ENCODE peak calls at places on chromosome 2, in five cellular contexts. One of them, this sample, is unnamed.

GRCh38 chr2:235382091-235383000 is 111.5 kb upstream of the AGAP1 start:
- DNase-seq in RWPE2: no peak
- DNase-seq in OCI-LY7: no peak
- DNase-seq in A549: no peak
- DNase-seq in tibial artery: no peak
- DNase-seq in this sample: no peak

GRCh38 chr2:205946226-205946625 is 139.7 kb downstream of the INO80D start:
- DNase-seq in A549: no peak
- DNase-seq in RWPE2: no peak
- DNase-seq in tibial artery: no peak
- DNase-seq in OCI-LY7: no peak
- DNase-seq in this sample: no peak

GRCh38 chr2:141515931-141516330 is 614.9 kb downstream of the LRP1B start:
- DNase-seq in tibial artery: no peak
- DNase-seq in A549: no peak
- DNase-seq in RWPE2: no peak
- DNase-seq in OCI-LY7: no peak
- DNase-seq in this sample: no peak

GRCh38 chr2:190655113-190655512 is 6.2 kb downstream of the NAB1 start:
- DNase-seq in RWPE2: no peak
- DNase-seq in OCI-LY7: no peak
- DNase-seq in A549: no peak
- DNase-seq in tibial artery: no peak
- DNase-seq in this sample: no peak

GRCh38 chr2:201546576-201546975 is 95.0 kb downstream of the STRADB start:
- DNase-seq in tibial artery: no peak
- DNase-seq in RWPE2: no peak
- DNase-seq in OCI-LY7: no peak
- DNase-seq in A549: no peak
- DNase-seq in this sample: no peak

GRCh38 chr2:6181525-6182270 is 489.5 kb downstream of the SOX11 start:
- DNase-seq in A549: no peak
- DNase-seq in OCI-LY7: no peak
- DNase-seq in RWPE2: no peak
- DNase-seq in tibial artery: no peak
- DNase-seq in this sample: no peak

GRCh38 chr2:105747997-105748396 is 3.3 kb downstream of the NCK2 start:
- DNase-seq in A549: no peak
- DNase-seq in tibial artery: no peak
- DNase-seq in OCI-LY7: no peak
- DNase-seq in RWPE2: no peak
- DNase-seq in this sample: no peak

GRCh38 chr2:120472891-120473309 is 127.0 kb downstream of the INHBB start:
- DNase-seq in A549: no peak
- DNase-seq in RWPE2: peak; percentile 83
- DNase-seq in tibial artery: peak; percentile 40
- DNase-seq in OCI-LY7: no peak
- DNase-seq in this sample: no peak

GRCh38 chr2:177275671-177276070 is 11.1 kb upstream of the NFE2L2 start:
- DNase-seq in RWPE2: no peak
- DNase-seq in OCI-LY7: no peak
- DNase-seq in tibial artery: no peak
- DNase-seq in A549: no peak
- DNase-seq in this sample: no peak

GRCh38 chr2:25618676-25619075 is 54.7 kb downstream of the DTNB start:
- DNase-seq in tibial artery: no peak
- DNase-seq in A549: peak; percentile 21
- DNase-seq in RWPE2: no peak
- DNase-seq in OCI-LY7: no peak
- DNase-seq in this sample: no peak

GRCh38 chr2:177148477-177149154 is 64.0 kb upstream of the HNRNPA3 start:
- DNase-seq in OCI-LY7: peak; percentile 75
- DNase-seq in A549: peak; percentile 61
- DNase-seq in RWPE2: no peak
- DNase-seq in tibial artery: peak; percentile 81
- DNase-seq in this sample: peak; percentile 86

GRCh38 chr2:10211822-10212438 is 89.4 kb downstream of the RRM2 start:
- DNase-seq in A549: no peak
- DNase-seq in RWPE2: no peak
- DNase-seq in OCI-LY7: no peak
- DNase-seq in tibial artery: no peak
- DNase-seq in this sample: no peak

GRCh38 chr2:70931376-70932000 is 4.2 kb upstream of the ATP6V1B1 start:
- DNase-seq in RWPE2: no peak
- DNase-seq in tibial artery: peak; percentile 21
- DNase-seq in A549: no peak
- DNase-seq in OCI-LY7: no peak
- DNase-seq in this sample: no peak

GRCh38 chr2:11540996-11541692 is 7.3 kb downstream of the GREB1 start:
- DNase-seq in A549: no peak
- DNase-seq in RWPE2: no peak
- DNase-seq in tibial artery: no peak
- DNase-seq in OCI-LY7: no peak
- DNase-seq in this sample: no peak

GRCh38 chr2:33022989-33023731 is 76.4 kb downstream of the LTBP1 start:
- DNase-seq in RWPE2: no peak
- DNase-seq in OCI-LY7: no peak
- DNase-seq in tibial artery: no peak
- DNase-seq in A549: peak; percentile 51
- DNase-seq in this sample: no peak

GRCh38 chr2:191013617-191013875 is 425 bp downstream of the STAT1 start:
- DNase-seq in tibial artery: no peak
- DNase-seq in A549: no peak
- DNase-seq in OCI-LY7: peak; percentile 19
- DNase-seq in RWPE2: no peak
- DNase-seq in this sample: no peak

GRCh38 chr2:189709761-189710160 is 35.3 kb downstream of the ANKAR start:
- DNase-seq in OCI-LY7: no peak
- DNase-seq in tibial artery: no peak
- DNase-seq in A549: no peak
- DNase-seq in RWPE2: no peak
- DNase-seq in this sample: no peak

GRCh38 chr2:128791120-128791982 is 472.7 kb upstream of the HS6ST1 start:
- DNase-seq in A549: no peak
- DNase-seq in RWPE2: no peak
- DNase-seq in OCI-LY7: no peak
- DNase-seq in tibial artery: no peak
- DNase-seq in this sample: no peak

GRCh38 chr2:28274911-28275685 is 117.6 kb upstream of the FOSL2 start:
- DNase-seq in tibial artery: peak; percentile 65
- DNase-seq in A549: peak; percentile 73
- DNase-seq in RWPE2: peak; percentile 75
- DNase-seq in OCI-LY7: no peak
- DNase-seq in this sample: peak; percentile 38

GRCh38 chr2:71395471-71395870 is 57.9 kb upstream of the DYSF start:
- DNase-seq in tibial artery: no peak
- DNase-seq in OCI-LY7: no peak
- DNase-seq in A549: no peak
- DNase-seq in RWPE2: no peak
- DNase-seq in this sample: no peak

GRCh38 chr2:169895294-169895985 is 68.2 kb downstream of the UBR3 start:
- DNase-seq in OCI-LY7: no peak
- DNase-seq in tibial artery: no peak
- DNase-seq in A549: no peak
- DNase-seq in RWPE2: no peak
- DNase-seq in this sample: no peak

GRCh38 chr2:74206180-74206688 is 7.8 kb downstream of the MTHFD2 start:
- DNase-seq in OCI-LY7: no peak
- DNase-seq in tibial artery: no peak
- DNase-seq in A549: no peak
- DNase-seq in RWPE2: no peak
- DNase-seq in this sample: no peak

GRCh38 chr2:24886640-24887324 is 33.3 kb downstream of the ADCY3 start:
- DNase-seq in OCI-LY7: no peak
- DNase-seq in tibial artery: no peak
- DNase-seq in A549: no peak
- DNase-seq in RWPE2: no peak
- DNase-seq in this sample: no peak

GRCh38 chr2:108128226-108128786 is 111.5 kb upstream of the SULT1C3 start:
- DNase-seq in A549: no peak
- DNase-seq in tibial artery: no peak
- DNase-seq in OCI-LY7: no peak
- DNase-seq in RWPE2: no peak
- DNase-seq in this sample: no peak

GRCh38 chr2:200966770-200967169 is 3.3 kb upstream of the ORC2 start:
- DNase-seq in OCI-LY7: no peak
- DNase-seq in tibial artery: no peak
- DNase-seq in A549: peak; percentile 13
- DNase-seq in RWPE2: no peak
- DNase-seq in this sample: no peak

GRCh38 chr2:10462178-10463083 is 14.3 kb upstream of the ODC1 start:
- DNase-seq in OCI-LY7: no peak
- DNase-seq in RWPE2: no peak
- DNase-seq in tibial artery: peak; percentile 47
- DNase-seq in A549: no peak
- DNase-seq in this sample: no peak

GRCh38 chr2:45814528-45814927 is 163.1 kb downstream of the PRKCE start:
- DNase-seq in OCI-LY7: no peak
- DNase-seq in A549: no peak
- DNase-seq in tibial artery: no peak
- DNase-seq in RWPE2: no peak
- DNase-seq in this sample: no peak

GRCh38 chr2:55033076-55033742 is 17.0 kb downstream of the RTN4 start:
- DNase-seq in A549: no peak
- DNase-seq in tibial artery: no peak
- DNase-seq in OCI-LY7: peak; percentile 56
- DNase-seq in RWPE2: no peak
- DNase-seq in this sample: no peak

GRCh38 chr2:55033921-55034320 is 16.3 kb downstream of the RTN4 start:
- DNase-seq in RWPE2: no peak
- DNase-seq in OCI-LY7: no peak
- DNase-seq in A549: no peak
- DNase-seq in tibial artery: no peak
- DNase-seq in this sample: no peak

GRCh38 chr2:55035716-55036115 is 14.5 kb downstream of the RTN4 start:
- DNase-seq in tibial artery: no peak
- DNase-seq in RWPE2: no peak
- DNase-seq in OCI-LY7: no peak
- DNase-seq in A549: no peak
- DNase-seq in this sample: no peak

GRCh38 chr2:55043841-55044240 is 6.4 kb downstream of the RTN4 start:
- DNase-seq in RWPE2: no peak
- DNase-seq in A549: no peak
- DNase-seq in OCI-LY7: no peak
- DNase-seq in tibial artery: no peak
- DNase-seq in this sample: no peak

GRCh38 chr2:55038428-55038827 is 11.8 kb downstream of the RTN4 start:
- DNase-seq in RWPE2: no peak
- DNase-seq in OCI-LY7: peak; percentile 16
- DNase-seq in tibial artery: no peak
- DNase-seq in A549: no peak
- DNase-seq in this sample: no peak
- H3K4me1 ChIP-seq in RWPE2: peaks cover 63% of the 10 kb centered on the region
- H3K4me1 ChIP-seq in OCI-LY7: peaks cover 19% of the 10 kb centered on the region
- H3K4me1 ChIP-seq in tibial artery: no peaks in the 10 kb centered on the region
- H3K4me1 ChIP-seq in A549: peaks cover 38% of the 10 kb centered on the region
- H3K4me1 ChIP-seq in this sample: peaks cover 3% of the 10 kb centered on the region

GRCh38 chr2:85911836-85912692 is 23.3 kb upstream of the ST3GAL5 start:
- DNase-seq in RWPE2: peak; percentile 87
- DNase-seq in tibial artery: no peak
- DNase-seq in A549: no peak
- DNase-seq in OCI-LY7: no peak
- DNase-seq in this sample: no peak

GRCh38 chr2:85909005-85909404 is 20.2 kb upstream of the ST3GAL5 start:
- DNase-seq in RWPE2: no peak
- DNase-seq in A549: no peak
- DNase-seq in OCI-LY7: no peak
- DNase-seq in tibial artery: no peak
- DNase-seq in this sample: no peak

GRCh38 chr2:85913854-85914524 is 25.2 kb upstream of the ST3GAL5 start:
- DNase-seq in RWPE2: no peak
- DNase-seq in OCI-LY7: no peak
- DNase-seq in A549: no peak
- DNase-seq in tibial artery: no peak
- DNase-seq in this sample: no peak

GRCh38 chr2:85908506-85908905 is 19.7 kb upstream of the ST3GAL5 start:
- DNase-seq in tibial artery: no peak
- DNase-seq in OCI-LY7: no peak
- DNase-seq in RWPE2: no peak
- DNase-seq in A549: no peak
- DNase-seq in this sample: no peak

GRCh38 chr2:85911097-85911496 is 22.3 kb upstream of the ST3GAL5 start:
- DNase-seq in RWPE2: no peak
- DNase-seq in tibial artery: no peak
- DNase-seq in OCI-LY7: no peak
- DNase-seq in A549: no peak
- DNase-seq in this sample: no peak
- H3K27ac ChIP-seq in RWPE2: peak overlapping the region; percentile 93
- H3K27ac ChIP-seq in tibial artery: no peak overlapping the region
- H3K27ac ChIP-seq in OCI-LY7: no peak overlapping the region
- H3K27ac ChIP-seq in A549: peak overlapping the region; percentile 51
- H3K27ac ChIP-seq in this sample: no peak overlapping the region

DNA sequence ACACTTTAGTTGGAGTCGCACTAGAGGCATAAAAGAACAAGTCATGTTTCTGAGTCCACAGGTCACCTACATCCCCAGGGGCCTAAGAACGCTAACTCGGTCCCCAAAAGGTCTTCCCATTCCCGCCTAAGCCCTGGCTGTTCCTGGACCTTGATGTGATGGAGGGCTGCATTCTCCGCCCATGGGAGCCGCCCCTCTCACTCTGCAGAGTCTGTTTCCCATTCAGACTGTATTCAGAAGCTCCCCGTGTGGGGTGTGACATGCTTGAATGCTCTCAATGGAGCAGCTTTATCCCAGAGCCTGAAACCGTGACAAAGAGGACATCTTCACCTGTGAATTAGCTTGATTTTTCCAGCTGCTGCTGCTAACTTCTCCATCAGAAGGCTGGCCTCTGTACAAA is 319.0 kb upstream of the KLHL29 start:
- DNase-seq in RWPE2: no peak
- DNase-seq in A549: no peak
- DNase-seq in OCI-LY7: no peak
- DNase-seq in tibial artery: no peak
- DNase-seq in this sample: no peak
- TF ChIP-seq CTCF in RWPE2: no peak
- TF ChIP-seq CTCF in A549: no peak
- TF ChIP-seq CTCF in OCI-LY7: no peak
- TF ChIP-seq CTCF in tibial artery: no peak
- TF ChIP-seq CTCF in this sample: no peak

DNA sequence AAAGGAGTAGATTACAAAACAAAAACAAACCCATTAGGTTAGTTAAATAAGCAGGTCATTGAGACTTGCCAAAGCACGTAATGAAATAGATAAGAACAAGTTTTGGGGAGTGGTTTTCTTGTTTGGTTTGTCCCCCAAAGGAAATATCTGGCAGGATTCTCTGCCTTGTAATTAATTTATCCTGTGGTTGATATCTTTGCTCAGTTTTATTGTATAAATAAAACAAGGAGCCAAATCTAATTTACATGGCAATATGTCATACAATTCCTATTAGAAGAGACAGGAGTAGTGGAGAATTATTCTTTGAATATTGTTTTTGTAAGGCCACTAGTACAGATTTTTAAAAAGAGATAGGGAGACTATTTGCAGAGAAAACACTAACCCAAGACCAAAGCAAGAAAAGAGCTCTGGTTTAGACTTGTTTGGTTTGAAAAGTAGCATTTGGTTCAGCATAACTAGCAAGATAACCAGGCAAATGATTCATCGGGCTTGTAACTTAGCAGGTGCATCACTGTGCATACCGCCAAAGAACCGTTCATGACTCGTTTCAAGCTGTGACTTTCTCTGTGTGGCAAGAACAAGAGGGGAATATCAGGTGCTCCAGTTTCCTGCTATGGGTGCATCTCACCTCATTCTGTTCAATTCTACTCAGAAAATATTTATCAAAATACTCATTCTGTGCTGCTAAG is 244.7 kb downstream of the ETAA1 start:
- DNase-seq in A549: no peak
- DNase-seq in OCI-LY7: no peak
- DNase-seq in RWPE2: no peak
- DNase-seq in tibial artery: no peak
- DNase-seq in this sample: no peak
- H3K4me1 ChIP-seq in A549: no peaks in the 10 kb centered on the region
- H3K4me1 ChIP-seq in OCI-LY7: no peaks in the 10 kb centered on the region
- H3K4me1 ChIP-seq in RWPE2: no peaks in the 10 kb centered on the region
- H3K4me1 ChIP-seq in tibial artery: no peaks in the 10 kb centered on the region
- H3K4me1 ChIP-seq in this sample: no peaks in the 10 kb centered on the region